ENCODE peak calls at places on chromosomes 3 and 15, in five cellular contexts. W, N, Q, V and T are unnamed samples.

GRCh38 chr15:47817825-47818681 is 100.7 kb downstream of the SEMA6D start:
- DNase-seq in Q (no peak), V (no peak), W (no peak), N (no peak), T (no peak)

GRCh38 chr3:49411550-49411967 is 217 bp downstream of the RHOA start:
- DNase-seq in Q (peak), N (no peak), V (no peak), W (no peak), T (no peak)

GRCh38 chr3:61560452-61561373 is 658 bp upstream of the PTPRG start:
- DNase-seq in V (peak), W (peak), Q (peak), N (peak), T (peak)

GRCh38 chr3:151827816-151828215 is 13.9 kb downstream of the AADAC start:
- DNase-seq in W (no peak), V (no peak), N (no peak), Q (no peak), T (no peak)

GRCh38 chr3:157650191-157650590 is 147.0 kb upstream of the VEPH1 start:
- DNase-seq in W (no peak), V (no peak), Q (no peak), N (no peak), T (no peak)

GRCh38 chr3:111895079-111895478 is 36.0 kb downstream of the PHLDB2 start:
- DNase-seq in V (peak), Q (no peak), N (no peak), W (peak), T (no peak)

GRCh38 chr3:8464668-8465067 is 37.0 kb upstream of the LMCD1 start:
- DNase-seq in N (no peak), Q (peak), V (no peak), W (no peak), T (no peak)

GRCh38 chr3:134650431-134651346 is at the start of gene KY:
- DNase-seq in W (no peak), V (peak), N (no peak), Q (peak), T (no peak)

GRCh38 chr3:50122071-50122470 is 33.1 kb upstream of the SEMA3F start:
- DNase-seq in Q (no peak), N (no peak), V (no peak), W (no peak), T (no peak)

GRCh38 chr15:53837263-53837662 is 77.8 kb upstream of the WDR72 start:
- DNase-seq in N (no peak), W (no peak), V (no peak), Q (no peak), T (no peak)

GRCh38 chr15:57591237-57591821 is 375 bp upstream of the MYZAP start:
- DNase-seq in Q (no peak), W (peak), N (no peak), V (no peak), T (no peak)

GRCh38 chr3:107271787-107272387 is 105.4 kb upstream of the CCDC54 start:
- DNase-seq in W (peak), V (peak), Q (no peak), N (peak), T (peak)

GRCh38 chr3:42795621-42796181 is 8.6 kb downstream of the HIGD1A start:
- DNase-seq in N (no peak), Q (no peak), W (no peak), V (no peak), T (no peak)

GRCh38 chr3:177201707-177202397 is 4.6 kb upstream of the TBL1XR1 start:
- DNase-seq in Q (no peak), N (no peak), V (no peak), W (no peak), T (no peak)

GRCh38 chr3:112007641-112008040 is 8.9 kb downstream of the TAGLN3 start:
- DNase-seq in V (no peak), N (peak), W (no peak), Q (no peak), T (no peak)

GRCh38 chr15:80162059-80162554 is 9.3 kb downstream of the FAH start:
- DNase-seq in N (no peak), Q (no peak), W (no peak), V (no peak), T (no peak)

GRCh38 chr3:69500604-69501003 is 114.7 kb upstream of the FRMD4B start:
- DNase-seq in W (no peak), N (no peak), Q (peak), V (no peak), T (no peak)

GRCh38 chr15:65384895-65385867 is 7.4 kb upstream of the IGDCC3 start:
- DNase-seq in Q (peak), V (peak), N (peak), W (peak), T (peak)

GRCh38 chr3:33438284-33438668 is 1.9 kb downstream of the UBP1 start:
- DNase-seq in V (no peak), W (peak), N (no peak), Q (no peak), T (no peak)

GRCh38 chr3:131242201-131242600 is 139.4 kb upstream of the NUDT16 start:
- DNase-seq in W (no peak), N (no peak), V (no peak), Q (no peak), T (no peak)

GRCh38 chr15:52808441-52808840 is 18.3 kb upstream of the ONECUT1 start:
- DNase-seq in V (no peak), Q (no peak), W (no peak), N (no peak), T (no peak)

GRCh38 chr15:45647828-45648227 is 13.0 kb downstream of the SQOR start:
- DNase-seq in Q (no peak), W (no peak), N (no peak), V (no peak), T (no peak)

GRCh38 chr3:129595544-129596193 is 10.8 kb downstream of the PLXND1 start:
- DNase-seq in N (no peak), V (no peak), W (no peak), Q (no peak), T (no peak)

GRCh38 chr3:43046583-43046982 is 59.3 kb downstream of the POMGNT2 start:
- DNase-seq in N (no peak), W (no peak), Q (no peak), V (no peak), T (no peak)

GRCh38 chr3:183120538-183121215 is 21.4 kb upstream of the MCCC1 start:
- DNase-seq in Q (no peak), V (no peak), W (no peak), N (no peak), T (no peak)

GRCh38 chr3:193029800-193030199 is 112.1 kb upstream of the MB21D2 start:
- DNase-seq in Q (no peak), V (no peak), W (no peak), N (no peak), T (no peak)

GRCh38 chr3:177590826-177591225 is 393.5 kb upstream of the TBL1XR1 start:
- DNase-seq in V (no peak), W (no peak), N (no peak), Q (no peak), T (no peak)

GRCh38 chr3:43296565-43296964 is 10.2 kb downstream of the SNRK start:
- DNase-seq in Q (no peak), V (no peak), W (peak), N (no peak), T (no peak)

GRCh38 chr3:29156071-29156715 is 124.7 kb upstream of the RBMS3 start:
- DNase-seq in N (no peak), Q (no peak), V (no peak), W (no peak), T (no peak)

GRCh38 chr3:197329382-197329781 is 31.0 kb upstream of the DLG1 start:
- DNase-seq in V (no peak), Q (no peak), W (no peak), N (no peak), T (no peak)

GRCh38 chr15:78216276-78217229 is 17.8 kb downstream of the ACSBG1 start:
- DNase-seq in Q (peak), N (no peak), W (no peak), V (peak), T (no peak)

GRCh38 chr15:64134322-64134829 is 17.2 kb upstream of the SNX22 start:
- DNase-seq in Q (peak), V (no peak), N (no peak), W (no peak), T (no peak)

GRCh38 chr3:196558476-196558875 is 9.9 kb downstream of the WDR53 start:
- DNase-seq in N (no peak), V (no peak), W (no peak), Q (no peak), T (no peak)

GRCh38 chr3:57918123-57918837 is 89.9 kb upstream of the FLNB start:
- DNase-seq in Q (no peak), W (no peak), N (peak), V (no peak), T (peak)

GRCh38 chr15:95561463-95561862 is 769.0 kb upstream of the NR2F2 start:
- DNase-seq in Q (no peak), V (no peak), W (no peak), N (no peak), T (no peak)

GRCh38 chr15:33980159-33980558 is 11.9 kb downstream of the CHRM5 start:
- DNase-seq in Q (no peak), W (no peak), V (no peak), N (no peak), T (no peak)

GRCh38 chr3:139127101-139127500 is 82.4 kb upstream of the PRR23C start:
- DNase-seq in V (no peak), Q (no peak), W (no peak), N (no peak), T (no peak)

GRCh38 chr15:45991863-45992262 is 357.0 kb downstream of the SQOR start:
- DNase-seq in W (no peak), N (no peak), Q (no peak), V (no peak), T (no peak)

GRCh38 chr3:180594631-180595348 is 7.2 kb upstream of the TTC14 start:
- DNase-seq in Q (no peak), N (peak), W (peak), V (peak), T (no peak)
- TF ChIP-seq CTCF in Q (peak), N (peak), W (peak), V (peak), T (peak)

DNA sequence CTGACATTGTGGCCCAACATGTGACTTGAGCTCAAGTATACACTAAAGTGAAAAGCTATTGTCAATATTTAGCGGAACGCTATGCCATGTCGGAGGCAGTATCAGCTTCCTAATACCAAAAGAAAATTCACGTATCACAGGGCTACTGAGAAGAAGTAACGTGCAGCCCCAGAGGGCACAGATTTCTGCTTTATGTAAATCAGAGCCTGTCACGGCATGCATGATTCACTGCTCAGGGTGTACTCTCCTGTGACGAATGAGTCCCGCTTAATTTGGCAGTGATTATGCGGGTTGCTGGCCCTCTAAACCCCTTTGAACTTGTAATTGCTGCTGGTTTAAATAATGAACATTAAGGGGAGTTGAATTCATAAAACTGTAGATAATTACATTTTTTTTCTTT is 85.3 kb downstream of the MEIS2 start:
- DNase-seq in Q (peak), V (no peak), W (no peak), N (no peak), T (no peak)
- H3K4me3 ChIP-seq in Q (no peak), V (no peak), W (no peak), N (no peak), T (no peak)

DNA sequence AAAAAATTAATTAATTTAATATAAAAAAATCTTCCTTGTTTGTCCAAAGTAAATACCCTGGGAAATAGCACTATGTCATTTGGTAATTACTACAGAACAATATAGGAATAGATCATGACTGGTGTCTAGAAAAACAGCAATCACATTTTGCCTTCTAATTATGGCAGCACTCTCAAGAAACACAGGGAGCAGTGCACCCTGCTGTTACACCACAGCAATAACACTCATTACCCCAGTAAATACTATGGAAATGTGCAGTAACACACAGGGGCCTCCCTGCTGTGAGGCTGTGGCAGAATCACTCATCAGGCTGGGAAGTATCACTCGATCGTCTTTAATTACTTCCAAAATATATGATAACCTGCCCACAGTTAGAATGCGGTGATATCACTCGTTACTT is 646.0 kb downstream of the TUSC7 start:
- DNase-seq in V (peak), N (no peak), Q (peak), W (peak), T (no peak)
- TF ChIP-seq CTCF in V (peak), N (peak), Q (peak), W (peak), T (peak)

GRCh38 chr15:88255496-88256171 is 905 bp downstream of the NTRK3 start:
- DNase-seq in N (no peak), V (peak), W (peak), Q (peak), T (no peak)
- H3K4me3 ChIP-seq in N (peak), V (peak), W (no peak), Q (peak), T (no peak)

GRCh38 chr15:25509697-25510096 is 70.9 kb upstream of the UBE3A start:
- DNase-seq in N (no peak), Q (no peak), V (no peak), W (no peak), T (no peak)

GRCh38 chr15:25512957-25513356 is 74.1 kb upstream of the UBE3A start:
- DNase-seq in Q (no peak), W (no peak), N (no peak), V (no peak), T (no peak)

GRCh38 chr15:25510146-25510545 is 71.3 kb upstream of the UBE3A start:
- DNase-seq in V (no peak), Q (no peak), W (no peak), N (no peak), T (no peak)

GRCh38 chr15:25504307-25504706 is 65.5 kb upstream of the UBE3A start:
- DNase-seq in V (no peak), N (peak), W (no peak), Q (no peak), T (no peak)

DNA sequence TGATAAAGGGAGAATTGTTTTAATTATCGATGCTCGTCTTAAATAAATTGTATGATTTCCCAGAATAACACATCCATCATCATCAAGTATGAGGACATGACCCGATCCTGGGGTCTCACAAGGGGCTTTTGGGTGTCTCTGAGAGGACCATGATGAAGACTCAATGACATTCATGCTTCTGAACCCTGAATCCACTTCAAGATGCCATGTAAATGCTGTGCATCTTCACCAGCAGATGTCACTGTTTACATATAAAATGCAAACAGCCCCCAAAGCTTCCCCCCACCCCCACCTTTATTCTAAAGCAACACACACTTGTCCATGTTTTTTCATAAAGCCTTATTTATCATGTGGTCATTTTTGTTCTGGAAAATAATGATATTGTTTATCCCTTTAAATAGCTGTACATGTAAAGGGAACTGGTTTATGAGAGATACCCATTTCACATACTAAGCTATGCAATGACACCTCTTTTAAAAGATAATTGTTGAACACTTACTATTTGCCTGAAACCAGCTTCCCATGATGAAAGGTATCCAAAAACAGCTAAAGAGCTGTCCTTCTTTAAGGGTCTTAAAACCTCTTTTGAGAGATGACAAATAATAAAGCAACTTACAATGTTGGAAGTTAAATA is 69.7 kb upstream of the UBE3A start:
- DNase-seq in Q (no peak), N (peak), V (peak), W (no peak), T (no peak)
- TF ChIP-seq CTCF in Q (peak), N (peak), V (peak), W (peak), T (peak)

GRCh38 chr15:101156061-101156460 is 95.8 kb downstream of the CHSY1 start:
- DNase-seq in N (no peak), V (no peak), W (no peak), Q (no peak), T (no peak)

GRCh38 chr15:101153801-101154656 is 97.8 kb downstream of the CHSY1 start:
- DNase-seq in W (no peak), Q (no peak), N (no peak), V (no peak), T (no peak)

GRCh38 chr15:101158166-101159095 is 93.4 kb downstream of the CHSY1 start:
- DNase-seq in Q (no peak), N (no peak), V (no peak), W (no peak), T (no peak)

GRCh38 chr15:101157721-101158120 is 94.1 kb downstream of the CHSY1 start:
- DNase-seq in W (no peak), Q (no peak), V (no peak), N (no peak), T (no peak)

GRCh38 chr15:101156509-101157159 is 95.2 kb downstream of the CHSY1 start:
- DNase-seq in Q (no peak), V (no peak), W (no peak), N (no peak), T (no peak)
- H3K4me3 ChIP-seq in Q (no peak), V (no peak), W (no peak), N (no peak), T (no peak)

GRCh38 chr3:186826316-186826977 is 16.1 kb upstream of the ADIPOQ start:
- DNase-seq in V (no peak), N (no peak), W (no peak), Q (no peak), T (no peak)

GRCh38 chr3:186825294-186825821 is 17.2 kb upstream of the ADIPOQ start:
- DNase-seq in W (no peak), V (no peak), N (no peak), Q (peak), T (no peak)

GRCh38 chr3:186828340-186828739 is 14.2 kb upstream of the ADIPOQ start:
- DNase-seq in Q (no peak), V (no peak), N (no peak), W (no peak), T (no peak)

GRCh38 chr3:186824430-186825139 is 17.9 kb upstream of the ADIPOQ start:
- DNase-seq in V (no peak), Q (peak), W (no peak), N (no peak), T (no peak)

DNA sequence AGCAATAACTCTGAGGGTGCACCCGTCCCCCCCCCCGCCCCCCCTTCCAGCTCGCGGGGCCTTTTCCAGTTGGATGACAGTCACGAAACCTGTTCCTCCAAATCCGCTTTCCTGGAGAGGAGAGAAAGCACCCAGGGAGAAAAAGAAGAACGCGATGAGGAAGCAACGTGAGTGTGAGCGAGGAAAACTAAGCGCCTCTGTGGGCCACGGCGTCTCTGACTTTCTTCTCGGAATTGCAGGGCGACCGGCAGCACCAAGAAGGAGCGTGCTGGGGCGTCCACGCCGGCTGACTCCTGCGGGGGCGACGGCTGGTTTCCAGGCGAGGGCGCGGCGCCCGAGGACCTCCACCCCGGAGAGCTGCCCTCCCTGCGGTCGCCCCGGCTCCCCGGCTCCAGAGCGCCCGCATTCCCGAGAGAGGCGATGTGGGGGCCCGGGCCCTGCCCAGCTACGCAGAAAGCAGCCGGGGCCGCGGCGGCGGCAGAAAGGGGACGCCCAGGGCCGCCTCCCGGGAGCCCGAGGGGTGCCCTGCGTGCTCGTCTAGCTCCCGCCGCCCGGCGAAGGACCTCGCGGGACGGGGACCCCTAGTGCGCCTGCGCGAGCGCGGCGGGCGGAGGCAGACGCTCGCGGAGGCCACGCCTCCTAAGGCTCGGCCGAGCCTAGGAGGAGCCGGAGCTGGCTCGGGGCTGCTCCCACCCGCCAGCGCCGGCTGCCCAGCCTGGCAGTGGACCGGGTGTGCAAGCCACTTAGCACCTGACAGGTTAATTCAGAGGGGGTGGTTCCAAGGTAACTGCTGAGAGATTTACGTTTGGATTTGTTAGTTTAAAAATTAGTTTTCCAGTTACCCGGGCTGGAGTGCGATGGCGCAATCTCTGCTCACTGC is 15.3 kb upstream of the ADIPOQ start:
- DNase-seq in N (no peak), W (peak), Q (peak), V (peak), T (no peak)
- TF ChIP-seq CTCF in N (no peak), W (no peak), Q (peak), V (no peak), T (no peak)